ENCODE peak calls at places on chromosome 11, in four cellular contexts. I, X, C and Z are unnamed samples.

GRCh38 chr11:104830080-104830479 is 68.2 kb downstream of the CASP12 start:
- DNase-seq in I (no peak), X (no peak), C (no peak), Z (no peak)

GRCh38 chr11:66414120-66414934 is 6.5 kb upstream of the NPAS4 start:
- DNase-seq in I (no peak), X (no peak), C (no peak), Z (no peak)

GRCh38 chr11:61042537-61042936 is 59.8 kb upstream of the CD5 start:
- DNase-seq in I (no peak), X (no peak), C (no peak), Z (no peak)

GRCh38 chr11:86518211-86518610 is 143.5 kb downstream of the CCDC81 start:
- DNase-seq in I (peak), X (no peak), C (no peak), Z (no peak)

GRCh38 chr11:38305682-38306081 is 1707.6 kb upstream of the RAG2 start:
- DNase-seq in I (no peak), X (no peak), C (no peak), Z (no peak)

GRCh38 chr11:120134106-120134930 is 3.6 kb downstream of the TRIM29 start:
- DNase-seq in I (no peak), X (no peak), C (no peak), Z (no peak)

GRCh38 chr11:47111318-47111804 is 65.3 kb downstream of the ARFGAP2 start:
- DNase-seq in I (no peak), X (no peak), C (peak), Z (no peak)

GRCh38 chr11:61815790-61816735 is 740 bp downstream of the FADS1 start:
- DNase-seq in I (peak), X (peak), C (no peak), Z (peak)

GRCh38 chr11:91433284-91434010 is 791.2 kb upstream of the FAT3 start:
- DNase-seq in I (no peak), X (no peak), C (no peak), Z (no peak)

GRCh38 chr11:57402188-57403066 is 12.0 kb upstream of the PRG2 start:
- DNase-seq in I (peak), X (no peak), C (no peak), Z (no peak)

GRCh38 chr11:67071420-67072284 is 15.0 kb downstream of the RHOD start:
- DNase-seq in I (peak), X (peak), C (no peak), Z (peak)

GRCh38 chr11:14070866-14071265 is 108.3 kb downstream of the SPON1 start:
- DNase-seq in I (no peak), X (no peak), C (no peak), Z (no peak)

GRCh38 chr11:84714316-84714780 is 912.8 kb downstream of the DLG2 start:
- DNase-seq in I (peak), X (peak), C (no peak), Z (peak)

DNA sequence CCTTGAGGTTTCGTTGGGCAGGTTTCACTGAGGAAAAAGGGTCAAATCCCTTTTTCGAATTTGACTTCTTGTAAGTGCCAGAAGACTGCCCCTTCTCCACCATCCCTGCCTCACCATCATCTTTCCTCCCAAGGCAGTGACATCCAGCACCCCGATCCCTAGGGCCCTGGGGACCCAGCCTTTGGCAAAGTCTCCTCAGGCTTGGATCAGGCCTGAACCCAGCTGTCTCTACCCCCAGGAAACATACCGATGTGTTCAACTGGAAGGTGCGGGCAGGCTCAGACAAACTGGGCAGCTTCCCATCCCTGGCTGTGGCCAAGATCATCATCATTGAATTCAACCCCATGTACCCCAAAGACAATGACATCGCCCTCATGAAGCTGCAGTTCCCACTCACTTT is 26.3 kb upstream of the SMIM35 start:
- DNase-seq in I (no peak), X (no peak), C (no peak), Z (no peak)
- TF ChIP-seq SP1 in I (no peak), X (no peak), C (no peak), Z (no peak)

GRCh38 chr11:125498521-125498920 is 2.5 kb upstream of the FEZ1 start:
- DNase-seq in I (no peak), X (no peak), C (no peak), Z (no peak)

GRCh38 chr11:125494601-125494986 is 1.5 kb downstream of the FEZ1 start:
- DNase-seq in I (no peak), X (no peak), C (no peak), Z (no peak)

GRCh38 chr11:125496465-125496817 is 376 bp upstream of the FEZ1 start:
- DNase-seq in I (no peak), X (no peak), C (no peak), Z (no peak)

GRCh38 chr11:125494987-125495725 is 909 bp downstream of the FEZ1 start:
- DNase-seq in I (no peak), X (no peak), C (no peak), Z (peak)

DNA sequence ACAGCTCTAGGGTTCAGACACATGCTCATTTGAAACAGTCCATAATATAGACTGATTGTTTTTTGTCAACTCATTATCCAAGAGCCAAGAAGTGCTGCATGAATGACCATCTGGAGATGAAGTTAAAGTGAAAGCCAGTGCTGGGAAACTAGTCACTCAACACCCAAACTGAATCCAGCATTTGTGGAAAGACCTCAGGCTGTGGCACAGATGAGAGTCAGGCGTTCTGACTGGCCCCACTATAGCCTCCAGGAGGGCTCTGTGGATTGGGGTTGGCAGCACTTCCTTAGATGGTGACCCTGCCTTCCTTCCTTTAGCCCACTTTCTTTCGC is 2.1 kb downstream of the FEZ1 start:
- DNase-seq in I (no peak), X (no peak), C (no peak), Z (no peak)
- TF ChIP-seq FOXM1 in I (no peak), X (no peak), C (no peak), Z (no peak)

GRCh38 chr11:2512431-2513407 is 67.9 kb downstream of the KCNQ1 start:
- DNase-seq in I (no peak), X (no peak), C (no peak), Z (no peak)
- TF ChIP-seq SP1 in I (no peak), X (no peak), C (no peak), Z (no peak)

GRCh38 chr11:11141019-11141418 is 212.0 kb downstream of the CSNK2A3 start:
- DNase-seq in I (no peak), X (no peak), C (no peak), Z (no peak)
- TF ChIP-seq FOXM1 in I (no peak), X (no peak), C (no peak), Z (no peak)

DNA sequence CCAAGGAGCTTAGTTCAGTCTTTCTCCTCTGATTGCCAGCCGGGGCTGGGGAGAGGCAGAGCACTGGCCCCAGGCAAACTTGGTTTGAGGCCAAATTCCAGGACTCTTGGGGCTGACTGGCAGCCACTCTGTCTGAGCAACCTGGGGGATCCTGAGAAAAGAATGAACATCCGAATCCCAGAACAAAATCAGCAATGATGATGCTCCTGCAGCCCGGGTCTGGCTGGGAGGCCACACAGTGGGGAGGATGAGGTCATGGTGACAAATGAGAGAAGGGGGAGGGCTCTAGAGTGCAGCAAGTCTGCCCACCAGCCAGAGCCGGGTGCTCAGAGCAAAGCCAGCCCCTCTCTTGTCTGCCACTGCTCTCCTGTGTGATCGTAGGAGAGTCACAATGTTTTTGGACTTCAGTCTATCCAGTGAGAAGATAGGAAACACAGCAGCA is 71.8 kb upstream of the PAX6 start:
- DNase-seq in I (no peak), X (no peak), C (no peak), Z (peak)
- TF ChIP-seq SP1 in I (no peak), X (no peak), C (no peak), Z (no peak)

GRCh38 chr11:63951779-63952536 is 13.2 kb downstream of the NAA40 start:
- DNase-seq in I (no peak), X (no peak), C (peak), Z (no peak)
- TF ChIP-seq FOXM1 in I (no peak), X (no peak), C (no peak), Z (no peak)

GRCh38 chr11:68373189-68373809 is 60.9 kb downstream of the LRP5 start:
- DNase-seq in I (no peak), X (no peak), C (no peak), Z (no peak)
- TF ChIP-seq SP1 in I (no peak), X (no peak), C (no peak), Z (no peak)